ENCODE peak calls at places on chromosomes 13 and 19, in seven cellular contexts. One of them, this sample, is unnamed.

GRCh38 chr19:56566904-56567273 is 379 bp upstream of the ZNF470 start:
- DNase-seq in tibial artery: peak
- DNase-seq in thoracic aorta: peak
- DNase-seq in foreskin keratinocyte: no peak
- DNase-seq in A549: peak
- DNase-seq in AG04449: no peak
- DNase-seq in pancreas: peak
- DNase-seq in this sample: peak

GRCh38 chr19:2034729-2035589 is 16.1 kb downstream of the MKNK2 start:
- DNase-seq in thoracic aorta: no peak
- DNase-seq in A549: peak
- DNase-seq in tibial artery: no peak
- DNase-seq in foreskin keratinocyte: no peak
- DNase-seq in pancreas: peak
- DNase-seq in AG04449: no peak
- DNase-seq in this sample: no peak

GRCh38 chr13:40016953-40017660 is 361.6 kb downstream of the COG6 start:
- DNase-seq in A549: no peak
- DNase-seq in tibial artery: no peak
- DNase-seq in foreskin keratinocyte: no peak
- DNase-seq in AG04449: no peak
- DNase-seq in pancreas: no peak
- DNase-seq in thoracic aorta: no peak
- DNase-seq in this sample: no peak

GRCh38 chr19:4066176-4066606 is 508 bp downstream of the ZBTB7A start:
- DNase-seq in tibial artery: peak
- DNase-seq in AG04449: no peak
- DNase-seq in A549: no peak
- DNase-seq in foreskin keratinocyte: no peak
- DNase-seq in pancreas: peak
- DNase-seq in thoracic aorta: no peak
- DNase-seq in this sample: no peak

GRCh38 chr19:47778089-47778953 is at the start of gene SELENOW:
- DNase-seq in pancreas: peak
- DNase-seq in foreskin keratinocyte: peak
- DNase-seq in A549: peak
- DNase-seq in AG04449: no peak
- DNase-seq in thoracic aorta: no peak
- DNase-seq in tibial artery: peak
- DNase-seq in this sample: peak

GRCh38 chr19:49552749-49553148 is 24.9 kb downstream of the RCN3 start:
- DNase-seq in thoracic aorta: no peak
- DNase-seq in foreskin keratinocyte: no peak
- DNase-seq in A549: no peak
- DNase-seq in AG04449: no peak
- DNase-seq in pancreas: no peak
- DNase-seq in tibial artery: no peak
- DNase-seq in this sample: no peak

GRCh38 chr13:21528616-21529015 is 69.5 kb upstream of the ZDHHC20 start:
- DNase-seq in thoracic aorta: no peak
- DNase-seq in pancreas: no peak
- DNase-seq in foreskin keratinocyte: no peak
- DNase-seq in AG04449: no peak
- DNase-seq in tibial artery: no peak
- DNase-seq in A549: no peak
- DNase-seq in this sample: no peak

GRCh38 chr19:45164577-45165335 is 4.0 kb upstream of the NKPD1 start:
- DNase-seq in tibial artery: no peak
- DNase-seq in foreskin keratinocyte: peak
- DNase-seq in pancreas: no peak
- DNase-seq in A549: peak
- DNase-seq in AG04449: peak
- DNase-seq in thoracic aorta: no peak
- DNase-seq in this sample: peak

GRCh38 chr13:21458457-21458815 is 667 bp downstream of the ZDHHC20 start:
- DNase-seq in foreskin keratinocyte: peak
- DNase-seq in A549: peak
- DNase-seq in tibial artery: no peak
- DNase-seq in pancreas: peak
- DNase-seq in thoracic aorta: no peak
- DNase-seq in AG04449: no peak
- DNase-seq in this sample: peak

GRCh38 chr13:37869506-37869755 is 141 bp downstream of the TRPC4 start:
- DNase-seq in pancreas: no peak
- DNase-seq in tibial artery: no peak
- DNase-seq in thoracic aorta: no peak
- DNase-seq in A549: no peak
- DNase-seq in foreskin keratinocyte: no peak
- DNase-seq in AG04449: no peak
- DNase-seq in this sample: no peak

GRCh38 chr19:17560205-17560595 is 4.8 kb downstream of the COLGALT1 start:
- DNase-seq in tibial artery: no peak
- DNase-seq in pancreas: no peak
- DNase-seq in foreskin keratinocyte: no peak
- DNase-seq in AG04449: no peak
- DNase-seq in A549: peak
- DNase-seq in thoracic aorta: no peak
- DNase-seq in this sample: no peak

GRCh38 chr13:23375007-23375971 is 58.2 kb downstream of the SACS start:
- DNase-seq in foreskin keratinocyte: peak
- DNase-seq in tibial artery: peak
- DNase-seq in A549: peak
- DNase-seq in thoracic aorta: peak
- DNase-seq in AG04449: peak
- DNase-seq in pancreas: peak
- DNase-seq in this sample: peak
- TF ChIP-seq CTCF in foreskin keratinocyte: peak
- TF ChIP-seq CTCF in tibial artery: peak
- TF ChIP-seq CTCF in A549: no peak
- TF ChIP-seq CTCF in thoracic aorta: peak
- TF ChIP-seq CTCF in AG04449: peak
- TF ChIP-seq CTCF in pancreas: no peak
- TF ChIP-seq CTCF in this sample: no peak

DNA sequence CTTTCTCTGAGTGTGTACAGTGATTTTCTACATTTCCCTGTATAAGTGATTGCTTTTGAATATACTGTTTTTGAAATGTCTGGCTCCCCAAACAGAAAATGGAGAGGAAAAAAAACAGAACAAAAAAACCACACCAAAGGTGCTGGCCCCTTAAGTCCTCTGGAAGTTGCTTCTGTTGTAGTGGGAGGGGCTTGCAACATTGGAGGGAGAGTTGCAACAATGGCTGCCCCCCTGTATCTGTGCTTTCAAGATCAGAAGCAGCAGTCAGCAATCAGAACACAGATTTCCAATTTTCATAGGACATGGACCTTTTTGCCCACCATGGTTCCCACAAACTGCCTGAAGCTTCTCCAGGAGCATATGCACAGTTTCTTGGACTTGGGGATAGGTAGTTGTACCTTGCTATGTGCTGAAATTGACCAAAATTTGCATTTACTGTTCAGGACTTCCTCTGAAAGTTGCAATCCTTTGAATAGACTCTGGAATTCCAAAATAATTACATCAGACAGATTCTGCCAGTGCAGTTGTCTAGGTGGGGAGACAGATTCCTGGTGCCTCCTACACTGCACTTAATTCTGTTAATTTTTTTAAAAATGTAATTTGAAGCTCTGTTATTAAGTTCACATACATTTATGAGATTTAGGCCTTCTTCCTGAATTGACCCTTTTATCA is 13.8 kb downstream of the BIVM start:
- DNase-seq in A549: no peak
- DNase-seq in tibial artery: no peak
- DNase-seq in foreskin keratinocyte: no peak
- DNase-seq in pancreas: no peak
- DNase-seq in thoracic aorta: no peak
- DNase-seq in AG04449: no peak
- DNase-seq in this sample: no peak
- TF ChIP-seq CTCF in A549: no peak
- TF ChIP-seq CTCF in tibial artery: no peak
- TF ChIP-seq CTCF in foreskin keratinocyte: no peak
- TF ChIP-seq CTCF in pancreas: no peak
- TF ChIP-seq CTCF in thoracic aorta: no peak
- TF ChIP-seq CTCF in AG04449: no peak
- TF ChIP-seq CTCF in this sample: no peak

DNA sequence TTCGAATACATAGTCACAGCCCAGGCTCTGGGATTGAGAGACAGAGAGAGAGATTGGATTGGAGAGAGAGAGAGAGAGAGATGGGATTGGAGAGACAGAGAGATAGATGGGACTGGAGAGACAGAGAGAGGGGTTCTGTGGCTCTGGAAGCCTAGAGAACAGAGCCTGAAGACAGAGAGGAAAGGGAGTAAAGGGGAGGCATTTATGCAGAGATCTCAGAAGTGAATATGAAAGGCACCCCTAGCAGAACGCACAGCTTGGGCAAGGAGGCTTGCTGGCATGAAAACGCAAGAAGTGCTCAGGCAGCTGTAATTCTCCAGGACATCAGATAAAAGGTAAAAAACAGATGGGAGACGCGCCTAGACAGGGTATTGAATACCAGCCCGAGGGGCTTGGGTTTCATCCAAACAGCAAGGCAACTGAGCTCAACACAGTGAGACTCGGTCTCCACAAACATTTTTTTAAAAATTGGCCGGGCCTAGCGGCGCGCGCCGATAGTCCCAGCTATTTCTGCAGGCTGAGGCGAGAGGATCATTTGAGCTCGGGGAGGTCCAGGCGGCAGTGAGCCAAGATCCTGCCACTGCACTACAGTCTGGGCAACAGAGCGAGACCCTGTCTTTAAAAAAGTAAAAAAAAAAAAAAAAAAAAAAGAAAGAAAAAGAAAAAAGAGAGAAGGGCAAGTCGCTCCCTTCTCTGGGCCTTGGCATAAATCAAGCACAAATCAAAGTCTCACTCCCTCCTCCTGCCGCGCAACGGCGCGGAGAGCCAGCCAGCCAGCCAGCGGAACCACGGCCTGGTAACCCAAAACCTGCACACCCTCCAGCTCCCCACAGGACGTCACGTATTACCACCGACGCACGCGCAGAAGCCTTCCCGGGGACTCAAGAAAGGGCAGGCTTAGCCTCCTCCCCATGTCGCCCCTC is 769 bp upstream of the PPP2R1A start:
- DNase-seq in A549: peak
- DNase-seq in thoracic aorta: peak
- DNase-seq in pancreas: no peak
- DNase-seq in foreskin keratinocyte: peak
- DNase-seq in AG04449: no peak
- DNase-seq in tibial artery: no peak
- DNase-seq in this sample: peak
- TF ChIP-seq CTCF in A549: no peak
- TF ChIP-seq CTCF in thoracic aorta: peak
- TF ChIP-seq CTCF in pancreas: no peak
- TF ChIP-seq CTCF in foreskin keratinocyte: peak
- TF ChIP-seq CTCF in AG04449: no peak
- TF ChIP-seq CTCF in tibial artery: peak
- TF ChIP-seq CTCF in this sample: no peak

DNA sequence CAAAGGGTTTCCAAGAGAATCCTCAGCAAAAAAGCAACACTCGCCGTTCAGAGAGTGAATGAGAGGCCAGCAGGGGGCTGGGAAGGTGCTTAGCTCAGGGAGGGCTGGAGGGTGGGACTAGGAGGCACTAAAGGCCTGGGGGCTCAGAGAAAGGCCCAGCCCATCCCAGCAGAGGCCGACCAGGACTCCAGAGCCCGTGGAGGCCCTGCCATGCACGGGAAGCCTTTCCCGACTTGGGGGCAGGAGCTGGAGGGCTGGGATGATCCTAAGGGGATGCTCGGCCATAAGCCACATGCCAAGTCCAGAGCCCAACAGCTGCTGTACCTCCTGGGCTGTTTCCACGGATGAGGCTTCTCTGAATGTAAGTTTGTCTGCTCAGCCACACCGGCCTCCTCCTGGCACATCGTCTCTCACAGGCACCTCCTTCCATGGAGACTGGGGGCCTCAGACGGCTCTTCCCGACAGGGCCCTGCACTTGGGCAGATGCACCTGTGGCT is 19.5 kb downstream of the RASA3 start:
- DNase-seq in tibial artery: no peak
- DNase-seq in foreskin keratinocyte: no peak
- DNase-seq in thoracic aorta: no peak
- DNase-seq in A549: no peak
- DNase-seq in AG04449: no peak
- DNase-seq in pancreas: no peak
- DNase-seq in this sample: no peak
- TF ChIP-seq CTCF in tibial artery: no peak
- TF ChIP-seq CTCF in foreskin keratinocyte: no peak
- TF ChIP-seq CTCF in thoracic aorta: no peak
- TF ChIP-seq CTCF in A549: no peak
- TF ChIP-seq CTCF in AG04449: no peak
- TF ChIP-seq CTCF in pancreas: no peak
- TF ChIP-seq CTCF in this sample: no peak

GRCh38 chr13:70792121-70792520 is 683.9 kb upstream of the KLHL1 start:
- DNase-seq in A549: peak
- DNase-seq in tibial artery: no peak
- DNase-seq in foreskin keratinocyte: no peak
- DNase-seq in thoracic aorta: no peak
- DNase-seq in AG04449: no peak
- DNase-seq in pancreas: no peak
- DNase-seq in this sample: no peak
- TF ChIP-seq CTCF in A549: no peak
- TF ChIP-seq CTCF in tibial artery: no peak
- TF ChIP-seq CTCF in foreskin keratinocyte: no peak
- TF ChIP-seq CTCF in thoracic aorta: no peak
- TF ChIP-seq CTCF in AG04449: no peak
- TF ChIP-seq CTCF in pancreas: no peak
- TF ChIP-seq CTCF in this sample: no peak